ENCODE peak calls at places on chromosome 10, in eight cellular contexts. P is lower lobe of right lung, B is cardiac muscle cell, C is PC-9, M is epithelial cell of esophagus, S is mammary epithelial cell, J is nephron progenitor cell, L is spleen. I is an unnamed sample.

GRCh38 chr10:34176351-34176750 is 638.7 kb downstream of the PARD3 start:
- DNase-seq in P (no peak), B (no peak), C (no peak), M (no peak), S (no peak), J (no peak), L (no peak), I (no peak)

GRCh38 chr10:78524342-78524741 is 490.7 kb downstream of the RPS24 start:
- DNase-seq in P (no peak), B (no peak), C (no peak), M (no peak), S (no peak), J (no peak), L (no peak), I (no peak)

GRCh38 chr10:25382029-25382810 is 207.4 kb downstream of the GPR158 start:
- DNase-seq in P (no peak), B (no peak), C (no peak), M (no peak), S (no peak), J (no peak), L (no peak), I (no peak)

GRCh38 chr10:88926484-88927249 is 25.9 kb downstream of the ACTA2 start:
- DNase-seq in P (no peak), B (no peak), C (no peak), M (no peak), S (no peak), J (no peak), L (no peak), I (no peak)

GRCh38 chr10:8072211-8072610 is 17.7 kb downstream of the GATA3 start:
- DNase-seq in P (no peak), B (no peak), C (no peak), M (no peak), S (no peak), J (no peak), L (no peak), I (no peak)

GRCh38 chr10:131519723-131520122 is 208.2 kb upstream of the TCERG1L start:
- DNase-seq in P (no peak), B (no peak), C (no peak), M (no peak), S (no peak), J (no peak), L (no peak), I (no peak)

GRCh38 chr10:126846959-126847358 is 58.3 kb upstream of the DOCK1 start:
- DNase-seq in P (no peak), B (no peak), C (no peak), M (no peak), S (no peak), J (no peak), L (no peak), I (no peak)

GRCh38 chr10:58017719-58018367 is 249.9 kb downstream of the IPMK start:
- DNase-seq in P (no peak), B (no peak), C (no peak), M (peak), S (peak), J (no peak), L (no peak), I (no peak)

GRCh38 chr10:13201132-13201531 is 33.0 kb downstream of the UCMA start:
- DNase-seq in P (no peak), B (no peak), C (no peak), M (no peak), S (peak), J (no peak), L (no peak), I (no peak)

GRCh38 chr10:122464575-122464974 is 3.2 kb downstream of the HTRA1 start:
- DNase-seq in P (no peak), B (no peak), C (no peak), M (no peak), S (no peak), J (no peak), L (no peak), I (no peak)

GRCh38 chr10:133166504-133166827 is 6.4 kb downstream of the KNDC1 start:
- DNase-seq in P (peak), B (no peak), C (no peak), M (no peak), S (no peak), J (no peak), L (no peak), I (no peak)

GRCh38 chr10:133169173-133169947 is 9.3 kb downstream of the KNDC1 start:
- DNase-seq in P (no peak), B (no peak), C (no peak), M (no peak), S (no peak), J (no peak), L (no peak), I (no peak)

GRCh38 chr10:133166828-133167692 is 7.0 kb downstream of the KNDC1 start:
- DNase-seq in P (peak), B (no peak), C (no peak), M (no peak), S (no peak), J (no peak), L (no peak), I (no peak)

GRCh38 chr10:133168617-133169031 is 8.6 kb downstream of the KNDC1 start:
- DNase-seq in P (peak), B (no peak), C (no peak), M (no peak), S (no peak), J (no peak), L (no peak), I (no peak)

DNA sequence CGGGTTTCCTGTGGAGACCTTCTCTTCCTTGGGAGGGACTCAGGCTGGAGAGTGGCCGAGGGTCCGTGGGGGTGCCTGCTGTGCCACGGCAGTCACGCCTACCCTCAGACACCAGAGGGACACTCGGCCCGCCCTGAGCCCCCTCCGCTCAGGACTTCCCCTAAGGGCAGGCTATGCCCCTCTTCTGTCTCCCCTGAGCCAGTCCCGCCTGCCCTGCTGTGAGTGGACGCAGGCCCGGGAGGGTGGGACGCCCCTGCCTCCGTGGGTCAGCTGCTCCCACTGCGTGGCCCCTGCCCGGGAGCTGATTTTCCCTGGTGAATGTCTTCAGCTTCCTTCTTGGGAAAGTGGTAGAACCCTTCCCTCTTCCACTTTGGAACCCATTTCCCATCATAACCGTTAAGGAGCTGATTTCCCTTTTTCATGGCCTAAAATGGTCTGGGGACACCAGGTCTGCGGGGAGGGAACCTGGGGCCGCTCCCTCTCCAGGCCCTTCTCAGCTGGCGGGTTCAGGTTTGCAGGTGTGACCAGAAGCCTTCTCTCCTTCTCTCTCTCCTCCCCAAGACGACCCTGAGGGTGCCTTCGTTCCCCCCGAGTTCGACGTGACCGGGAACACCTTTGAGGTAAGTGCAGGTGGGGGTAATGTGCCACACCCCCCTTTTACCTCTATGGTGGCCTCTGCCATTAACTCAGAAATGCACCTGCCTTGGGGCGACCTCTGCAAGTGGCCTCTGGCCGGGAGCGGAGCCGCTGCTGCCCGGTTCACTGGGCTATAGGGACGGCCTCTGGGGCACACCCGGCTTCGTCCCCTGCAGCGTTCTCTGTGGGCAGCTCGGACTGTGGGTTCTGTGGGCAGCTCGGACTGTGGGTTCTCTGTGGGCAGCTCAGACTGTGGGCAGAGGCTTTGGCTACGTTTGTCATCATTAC is 7.9 kb downstream of the KNDC1 start:
- DNase-seq in P (no peak), B (no peak), C (no peak), M (no peak), S (no peak), J (no peak), L (no peak), I (no peak)
- TF ChIP-seq CTCF in P (no peak), B (no peak), C (no peak), M (no peak), S (no peak), J (no peak), L (no peak), I (no peak)

DNA sequence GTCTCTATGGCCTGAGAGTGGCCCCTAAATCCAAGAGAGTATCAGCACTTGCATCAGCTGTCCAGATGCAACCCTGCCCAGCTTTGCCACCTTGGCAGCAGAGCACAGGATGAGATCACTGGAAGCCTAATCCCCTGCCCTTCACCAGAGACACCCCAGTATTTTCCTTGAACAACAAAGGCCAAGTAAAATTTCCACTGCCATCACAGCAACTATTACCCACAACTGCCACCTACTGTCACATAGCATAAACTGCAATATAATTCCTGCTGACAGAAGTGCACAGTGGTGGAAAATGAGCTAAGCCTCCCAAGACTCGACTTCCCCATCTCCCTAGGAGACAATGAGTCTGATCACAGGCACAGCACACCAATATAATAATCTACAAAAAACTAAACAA is 462.8 kb upstream of the ZWINT start:
- DNase-seq in P (no peak), B (no peak), C (no peak), M (peak), S (peak), J (no peak), L (no peak), I (no peak)
- TF ChIP-seq CTCF in P (no peak), B (no peak), C (peak), M (no peak), S (peak), J (no peak), L (no peak), I (peak)

GRCh38 chr10:101301111-101301731 is 52.7 kb upstream of the BTRC start:
- DNase-seq in P (no peak), B (peak), C (peak), M (peak), S (peak), J (no peak), L (no peak), I (no peak)
- TF ChIP-seq CTCF in P (peak), B (peak), C (peak), M (peak), S (peak), J (peak), L (peak), I (peak)

GRCh38 chr10:77306666-77307065 is 330.9 kb downstream of the KCNMA1 start:
- DNase-seq in P (no peak), B (no peak), C (no peak), M (no peak), S (no peak), J (no peak), L (no peak), I (no peak)
- TF ChIP-seq CTCF in P (no peak), B (no peak), C (no peak), M (no peak), S (no peak), J (no peak), L (no peak), I (no peak)

DNA sequence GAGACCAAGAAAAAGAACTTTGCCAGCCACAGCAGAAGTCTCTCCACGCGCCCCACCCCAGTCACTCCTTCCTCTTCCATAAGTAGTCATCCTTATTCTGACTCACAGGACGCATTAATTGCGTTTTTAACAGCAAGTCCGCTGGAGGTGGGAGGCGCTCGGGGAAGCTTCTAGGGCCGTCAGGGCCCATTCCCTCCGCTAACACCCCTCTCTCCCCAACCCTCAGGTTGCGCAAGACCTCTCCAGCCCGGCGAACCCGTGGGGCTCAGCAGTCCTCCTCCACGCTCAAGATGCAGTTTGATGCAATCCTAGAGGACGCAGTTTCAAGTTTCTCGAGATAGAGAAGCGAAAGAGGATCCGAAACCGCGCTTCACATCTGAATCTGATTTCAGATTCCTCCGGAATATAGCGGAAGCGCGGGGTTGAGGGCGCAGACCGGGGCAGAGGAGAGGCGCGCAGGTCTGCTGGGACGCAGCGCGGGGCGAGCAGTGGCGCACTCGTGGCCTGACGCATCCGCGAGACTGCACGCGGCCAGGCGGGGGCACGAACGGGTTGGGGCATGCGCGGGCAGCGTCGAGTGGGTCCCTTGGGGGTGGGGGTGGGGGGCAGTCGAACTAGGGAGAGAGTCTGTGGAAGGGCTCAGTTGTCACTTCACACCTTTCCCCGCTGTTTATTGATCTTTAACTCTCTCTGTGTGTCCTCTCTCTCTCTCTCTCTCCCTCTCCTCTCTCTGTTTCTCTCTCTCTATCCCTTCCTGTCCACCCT is 37.8 kb upstream of the PSAP start:
- DNase-seq in P (peak), B (peak), C (peak), M (peak), S (peak), J (peak), L (peak), I (peak)
- TF ChIP-seq CTCF in P (peak), B (peak), C (no peak), M (no peak), S (no peak), J (no peak), L (no peak), I (no peak)

DNA sequence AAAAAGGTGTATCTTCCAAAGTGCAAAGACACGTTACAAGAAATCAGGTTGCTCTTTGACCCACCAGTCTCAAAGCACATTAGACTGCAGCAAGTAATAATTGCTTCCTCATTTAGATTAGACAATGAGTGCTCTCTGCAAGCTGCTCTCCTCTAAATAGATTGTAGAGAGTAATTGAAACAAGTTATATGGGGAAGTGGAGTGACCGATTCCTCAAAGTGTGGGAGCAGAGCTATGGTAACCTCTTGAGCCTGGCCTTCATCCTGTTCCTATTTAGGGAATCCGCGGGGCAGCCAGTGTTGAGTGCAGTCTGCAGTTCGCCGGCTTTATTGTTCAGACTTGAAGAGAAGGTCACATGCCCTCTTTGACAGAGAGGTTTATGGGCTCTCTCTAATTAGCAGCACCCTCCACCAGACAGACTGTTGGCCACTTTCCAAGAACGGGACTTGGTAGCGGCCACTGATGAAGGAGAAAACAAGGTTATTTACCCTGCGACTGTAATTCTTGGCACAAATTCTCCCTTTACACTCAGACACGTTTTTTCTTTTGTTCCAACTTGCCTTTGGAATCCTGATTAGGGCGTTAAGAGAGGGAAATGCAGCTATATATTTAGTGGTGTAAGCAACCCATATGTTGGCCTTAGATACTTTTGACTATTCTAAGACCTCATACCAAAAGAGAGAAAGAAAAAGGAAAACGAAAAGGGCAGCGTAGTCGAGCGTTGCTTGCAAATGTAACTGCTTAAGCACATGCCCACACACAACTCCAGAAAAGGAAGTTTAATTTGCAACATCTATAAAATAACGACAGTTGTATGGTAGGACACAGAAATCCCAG is 107.5 kb downstream of the REEP3 start:
- DNase-seq in P (peak), B (peak), C (peak), M (peak), S (peak), J (peak), L (no peak), I (peak)
- TF ChIP-seq CTCF in P (no peak), B (no peak), C (no peak), M (no peak), S (no peak), J (no peak), L (no peak), I (no peak)

DNA sequence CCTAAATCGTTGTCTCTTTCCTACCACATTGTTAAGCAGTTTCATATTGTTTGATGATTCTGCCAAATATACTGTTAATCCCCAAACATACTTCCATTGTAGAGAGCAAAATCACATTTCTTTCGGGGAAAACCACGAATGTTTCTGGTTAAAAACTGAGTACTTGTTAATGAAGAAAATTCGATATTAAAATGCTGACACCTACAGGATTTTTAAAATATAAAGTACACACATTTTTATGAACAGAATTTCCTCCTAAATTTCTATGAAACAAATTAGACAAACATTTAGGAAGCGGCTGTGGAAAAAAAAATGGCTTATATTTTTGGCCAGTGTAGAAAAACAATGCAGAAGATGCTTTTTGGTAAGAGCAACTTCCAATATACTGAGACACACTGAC is 68.8 kb downstream of the IDE start:
- DNase-seq in P (no peak), B (no peak), C (no peak), M (no peak), S (no peak), J (no peak), L (no peak), I (no peak)
- TF ChIP-seq CTCF in P (no peak), B (no peak), C (no peak), M (no peak), S (no peak), J (no peak), L (no peak), I (no peak)

DNA sequence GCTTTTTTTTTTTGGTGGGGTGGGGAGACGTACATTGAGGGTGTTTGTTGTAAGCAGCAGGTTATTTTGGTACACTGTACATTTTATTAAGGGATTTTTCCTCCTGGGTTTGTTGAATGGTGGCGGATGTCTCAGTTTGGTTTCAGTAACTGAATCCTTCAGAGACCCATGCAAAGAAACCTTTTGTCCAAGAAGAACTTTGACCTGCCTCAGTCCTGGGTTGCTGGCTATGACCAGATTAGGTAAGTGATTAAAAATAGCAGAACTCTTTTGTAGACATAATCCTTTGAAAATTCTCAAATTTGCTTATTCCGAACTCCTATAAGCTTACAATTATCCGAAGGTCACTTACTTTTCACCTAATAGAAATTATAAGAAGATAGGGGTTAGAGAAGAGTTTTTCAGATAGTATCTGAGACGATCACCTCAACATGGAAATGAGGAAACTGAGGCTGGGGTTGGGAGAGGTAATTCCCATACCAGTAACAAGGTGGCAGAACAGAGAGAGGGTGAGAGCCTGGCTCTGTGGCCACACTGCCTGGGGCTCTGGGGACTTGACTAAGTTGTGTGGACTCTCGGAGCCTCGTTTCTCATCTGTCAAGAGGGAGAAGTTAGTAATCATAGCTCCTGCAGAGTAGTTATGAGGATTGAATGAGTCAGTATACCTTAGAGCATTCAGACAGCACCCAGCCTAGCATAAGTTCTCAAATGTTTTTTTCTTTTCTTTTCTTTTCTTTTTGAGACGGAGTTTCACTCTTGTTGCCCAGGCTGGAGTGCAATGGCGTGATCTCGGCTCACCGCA is 87.4 kb downstream of the CCNY start:
- DNase-seq in P (no peak), B (no peak), C (no peak), M (peak), S (peak), J (no peak), L (no peak), I (no peak)
- TF ChIP-seq CTCF in P (no peak), B (no peak), C (no peak), M (peak), S (peak), J (no peak), L (no peak), I (no peak)